ENCODE peak calls at places on chromosomes 5 and 9, in seven cellular contexts. T is activated effector memory CD4-positive, alpha-beta T cell treated with Interleukin-2 at 50 U/mL for 16 hours; S is H54; F is stimulated activated CD4-positive, alpha-beta T cell treated with anti-CD3 and anti-CD28 coated beads, Interleukin-2, amount 100 ng/mL, for 48 hours; Z is epithelial cell of proximal tubule; V is foreskin fibroblast; E is H4. M is an unnamed sample.

GRCh38 chr9:80197661-80198060 is 625.9 kb downstream of the TLE4 start:
- DNase-seq in T (no peak), S (no peak), F (no peak), Z (no peak), V (peak), E (no peak), M (peak)

GRCh38 chr5:72246239-72246580 is 73.8 kb downstream of the MRPS27 start:
- DNase-seq in T (no peak), S (no peak), F (no peak), Z (no peak), V (no peak), E (peak), M (peak)

GRCh38 chr9:134225186-134225585 is 60.8 kb upstream of the RNU6ATAC start:
- DNase-seq in T (no peak), S (no peak), F (no peak), Z (no peak), V (no peak), E (no peak), M (no peak)

GRCh38 chr5:57683036-57683600 is 200.5 kb upstream of the ACTBL2 start:
- DNase-seq in T (no peak), S (no peak), F (no peak), Z (no peak), V (no peak), E (no peak), M (no peak)

GRCh38 chr9:97983524-97984187 is 515 bp downstream of the ANP32B start:
- DNase-seq in T (peak), S (peak), F (peak), Z (no peak), V (peak), E (peak), M (peak)

GRCh38 chr5:175617447-175617846 is 40.4 kb upstream of the HRH2 start:
- DNase-seq in T (no peak), S (no peak), F (no peak), Z (no peak), V (no peak), E (no peak), M (no peak)

GRCh38 chr9:137050570-137050969 is 3.3 kb downstream of the ENTPD2 start:
- DNase-seq in T (no peak), S (peak), F (no peak), Z (no peak), V (no peak), E (no peak), M (no peak)

GRCh38 chr9:16726023-16726422 is 144.4 kb downstream of the BNC2 start:
- DNase-seq in T (no peak), S (no peak), F (no peak), Z (no peak), V (no peak), E (peak), M (peak)

GRCh38 chr5:72379936-72380335 is 59.8 kb downstream of the PTCD2 start:
- DNase-seq in T (no peak), S (no peak), F (no peak), Z (no peak), V (peak), E (no peak), M (no peak)

GRCh38 chr9:92749071-92749933 is 15.3 kb downstream of the BICD2 start:
- DNase-seq in T (no peak), S (no peak), F (no peak), Z (no peak), V (no peak), E (no peak), M (no peak)